ENCODE peak calls at places on chromosomes 2 and 18, in five cellular contexts. One of them, this sample, is unnamed.

GRCh38 chr2:55089716-55090115 is 39.5 kb upstream of the RTN4 start:
- DNase-seq in caudate nucleus: no peak
- DNase-seq in PC-3: no peak
- DNase-seq in psoas muscle: no peak
- DNase-seq in testis: no peak
- DNase-seq in this sample: no peak

GRCh38 chr2:105723431-105723830 is 21.3 kb upstream of the NCK2 start:
- DNase-seq in caudate nucleus: no peak
- DNase-seq in PC-3: no peak
- DNase-seq in psoas muscle: no peak
- DNase-seq in testis: no peak
- DNase-seq in this sample: no peak

GRCh38 chr2:154557906-154558305 is 140.6 kb upstream of the KCNJ3 start:
- DNase-seq in caudate nucleus: no peak
- DNase-seq in PC-3: no peak
- DNase-seq in psoas muscle: no peak
- DNase-seq in testis: no peak
- DNase-seq in this sample: no peak

GRCh38 chr2:30273574-30273929 is 42.2 kb downstream of the LBH start:
- DNase-seq in caudate nucleus: no peak
- DNase-seq in PC-3: peak; percentile 79
- DNase-seq in psoas muscle: no peak
- DNase-seq in testis: no peak
- DNase-seq in this sample: no peak

GRCh38 chr2:147789720-147790119 is 55.1 kb upstream of the ACVR2A start:
- DNase-seq in caudate nucleus: no peak
- DNase-seq in PC-3: peak; percentile 70
- DNase-seq in psoas muscle: no peak
- DNase-seq in testis: no peak
- DNase-seq in this sample: no peak

GRCh38 chr2:239268549-239268948 is 132.3 kb downstream of the HDAC4 start:
- DNase-seq in caudate nucleus: no peak
- DNase-seq in PC-3: no peak
- DNase-seq in psoas muscle: no peak
- DNase-seq in testis: peak; percentile 1
- DNase-seq in this sample: no peak

GRCh38 chr2:239506101-239506808 is 105.4 kb upstream of the HDAC4 start:
- DNase-seq in caudate nucleus: no peak
- DNase-seq in PC-3: no peak
- DNase-seq in psoas muscle: peak; percentile 56
- DNase-seq in testis: no peak
- DNase-seq in this sample: no peak

GRCh38 chr18:60044290-60045006 is 144.7 kb downstream of the PMAIP1 start:
- DNase-seq in caudate nucleus: no peak
- DNase-seq in PC-3: peak; percentile 90
- DNase-seq in psoas muscle: no peak
- DNase-seq in testis: no peak
- DNase-seq in this sample: no peak

GRCh38 chr2:69493268-69493667 is 56.0 kb upstream of the NFU1 start:
- DNase-seq in caudate nucleus: peak; percentile 41
- DNase-seq in PC-3: no peak
- DNase-seq in psoas muscle: no peak
- DNase-seq in testis: peak; percentile 20
- DNase-seq in this sample: no peak

GRCh38 chr2:69490486-69490885 is 53.3 kb upstream of the NFU1 start:
- DNase-seq in caudate nucleus: no peak
- DNase-seq in PC-3: no peak
- DNase-seq in psoas muscle: no peak
- DNase-seq in testis: no peak
- DNase-seq in this sample: no peak

GRCh38 chr2:69494126-69494525 is 56.9 kb upstream of the NFU1 start:
- DNase-seq in caudate nucleus: no peak
- DNase-seq in PC-3: peak; percentile 27
- DNase-seq in psoas muscle: no peak
- DNase-seq in testis: no peak
- DNase-seq in this sample: no peak

GRCh38 chr2:69491864-69492263 is 54.6 kb upstream of the NFU1 start:
- DNase-seq in caudate nucleus: no peak
- DNase-seq in PC-3: no peak
- DNase-seq in psoas muscle: no peak
- DNase-seq in testis: no peak
- DNase-seq in this sample: no peak

DNA sequence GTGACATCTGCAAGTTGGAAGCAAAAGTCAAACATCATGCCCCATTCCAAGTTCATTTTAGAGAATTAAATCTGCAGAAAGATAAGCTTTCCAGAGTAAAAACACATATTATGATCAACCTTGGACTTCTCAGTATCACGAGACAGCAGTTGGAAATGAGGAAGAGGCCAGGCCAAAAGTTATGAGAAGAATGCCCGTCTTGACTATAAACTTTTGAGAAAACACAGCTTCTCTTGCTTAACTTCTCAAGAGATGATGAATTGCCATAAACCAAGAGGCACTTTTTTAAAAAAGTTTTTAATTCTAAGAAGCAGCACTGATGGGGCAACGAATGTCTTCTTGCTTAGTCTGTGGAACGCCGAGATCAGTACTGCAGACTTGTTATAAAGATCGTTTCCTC is 52.6 kb upstream of the NFU1 start:
- DNase-seq in caudate nucleus: no peak
- DNase-seq in PC-3: no peak
- DNase-seq in psoas muscle: no peak
- DNase-seq in testis: no peak
- DNase-seq in this sample: no peak
- H3K27ac ChIP-seq in caudate nucleus: no peak overlapping the region
- H3K27ac ChIP-seq in PC-3: no peak overlapping the region
- H3K27ac ChIP-seq in psoas muscle: no peak overlapping the region
- H3K27ac ChIP-seq in testis: no peak overlapping the region
- H3K27ac ChIP-seq in this sample: no peak overlapping the region

DNA sequence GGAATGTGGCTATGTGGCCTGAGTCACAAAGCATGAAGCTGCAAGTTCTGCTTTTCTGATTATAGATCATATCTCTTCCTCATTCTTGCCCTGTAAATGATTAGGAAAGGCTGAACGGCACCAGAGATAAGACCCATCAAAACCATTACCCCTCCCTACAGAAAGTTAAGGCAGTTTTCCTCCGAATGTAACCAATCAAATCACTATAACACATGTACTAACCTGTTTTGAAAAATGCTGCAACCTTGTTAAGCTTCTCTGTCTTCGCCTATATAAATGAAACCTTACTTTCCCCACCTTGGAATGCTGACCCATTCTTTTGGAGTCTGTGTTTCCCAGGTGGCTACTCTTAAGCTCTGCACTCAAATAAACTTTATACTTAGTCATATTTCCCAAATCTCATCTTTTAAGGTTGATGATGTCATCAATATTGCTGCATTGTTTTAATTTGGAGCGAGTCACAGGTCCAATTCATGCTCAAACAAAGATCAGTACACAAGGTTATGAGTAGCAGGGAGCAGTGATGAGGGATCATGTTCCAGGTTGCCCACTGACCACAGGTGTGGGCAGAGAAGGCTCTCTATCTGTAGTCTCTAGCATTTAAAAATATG is 662.3 kb downstream of the IRS1 start:
- DNase-seq in caudate nucleus: no peak
- DNase-seq in PC-3: peak; percentile 67
- DNase-seq in psoas muscle: no peak
- DNase-seq in testis: no peak
- DNase-seq in this sample: no peak
- H3K27ac ChIP-seq in caudate nucleus: no peak overlapping the region
- H3K27ac ChIP-seq in PC-3: peak overlapping the region; percentile 60
- H3K27ac ChIP-seq in psoas muscle: peak overlapping the region; percentile 67
- H3K27ac ChIP-seq in testis: no peak overlapping the region
- H3K27ac ChIP-seq in this sample: no peak overlapping the region

DNA sequence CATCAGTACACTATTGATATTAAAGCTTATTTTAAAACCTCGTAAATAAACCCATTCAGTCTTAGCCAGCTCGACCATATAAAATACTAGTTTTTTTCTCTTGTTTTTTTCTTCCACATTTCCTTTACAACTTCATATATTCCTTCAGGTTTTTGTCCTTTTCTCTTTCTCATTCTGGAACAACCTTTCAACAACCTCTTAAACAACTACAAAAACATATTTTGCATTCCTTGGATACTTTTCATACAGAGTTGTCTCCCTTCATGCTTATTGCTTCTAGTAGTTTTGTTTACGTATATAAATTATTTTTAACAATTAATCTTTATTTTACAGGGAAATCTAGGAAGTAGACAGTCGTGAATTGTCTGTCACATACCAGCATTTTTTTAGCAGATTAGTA is 41.2 kb downstream of the COMMD1 start:
- DNase-seq in caudate nucleus: no peak
- DNase-seq in PC-3: no peak
- DNase-seq in psoas muscle: no peak
- DNase-seq in testis: no peak
- DNase-seq in this sample: no peak
- H3K27ac ChIP-seq in caudate nucleus: no peak overlapping the region
- H3K27ac ChIP-seq in PC-3: no peak overlapping the region
- H3K27ac ChIP-seq in psoas muscle: no peak overlapping the region
- H3K27ac ChIP-seq in testis: no peak overlapping the region
- H3K27ac ChIP-seq in this sample: no peak overlapping the region

DNA sequence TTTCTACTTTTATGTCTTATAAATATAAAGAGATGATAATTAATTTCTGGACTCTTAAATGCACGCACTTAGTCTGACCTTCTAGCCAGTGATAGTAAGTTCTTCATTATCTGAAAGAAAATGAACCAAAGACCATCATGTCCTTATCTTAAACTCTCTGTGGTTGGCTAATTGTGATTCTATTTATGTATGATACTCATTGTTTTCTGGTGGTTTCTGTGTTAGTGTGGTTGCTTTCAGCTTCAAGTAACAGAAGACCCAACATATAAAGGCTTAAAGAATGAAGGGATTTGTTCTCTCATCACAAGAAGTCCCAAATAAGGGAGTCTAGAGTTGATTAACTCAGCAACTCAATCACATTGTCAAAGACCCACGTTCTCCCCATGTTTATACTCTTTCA is 225.2 kb upstream of the TANK start:
- DNase-seq in caudate nucleus: no peak
- DNase-seq in PC-3: no peak
- DNase-seq in psoas muscle: no peak
- DNase-seq in testis: no peak
- DNase-seq in this sample: no peak
- H3K27ac ChIP-seq in caudate nucleus: peak overlapping the region; percentile 46
- H3K27ac ChIP-seq in PC-3: no peak overlapping the region
- H3K27ac ChIP-seq in psoas muscle: no peak overlapping the region
- H3K27ac ChIP-seq in testis: no peak overlapping the region
- H3K27ac ChIP-seq in this sample: no peak overlapping the region

GRCh38 chr2:158926478-158926948 is 41.9 kb upstream of the TANC1 start:
- DNase-seq in caudate nucleus: no peak
- DNase-seq in PC-3: peak; percentile 79
- DNase-seq in psoas muscle: no peak
- DNase-seq in testis: no peak
- DNase-seq in this sample: no peak

GRCh38 chr2:158923641-158924040 is 44.8 kb upstream of the TANC1 start:
- DNase-seq in caudate nucleus: no peak
- DNase-seq in PC-3: no peak
- DNase-seq in psoas muscle: no peak
- DNase-seq in testis: no peak
- DNase-seq in this sample: no peak

GRCh38 chr2:158922610-158923009 is 45.8 kb upstream of the TANC1 start:
- DNase-seq in caudate nucleus: no peak
- DNase-seq in PC-3: no peak
- DNase-seq in psoas muscle: no peak
- DNase-seq in testis: no peak
- DNase-seq in this sample: no peak

GRCh38 chr2:158921599-158922408 is 46.6 kb upstream of the TANC1 start:
- DNase-seq in caudate nucleus: no peak
- DNase-seq in PC-3: no peak
- DNase-seq in psoas muscle: no peak
- DNase-seq in testis: no peak
- DNase-seq in this sample: no peak

GRCh38 chr2:158923180-158923594 is 45.3 kb upstream of the TANC1 start:
- DNase-seq in caudate nucleus: no peak
- DNase-seq in PC-3: peak; percentile 73
- DNase-seq in psoas muscle: no peak
- DNase-seq in testis: no peak
- DNase-seq in this sample: no peak
- H3K27ac ChIP-seq in caudate nucleus: no peak overlapping the region
- H3K27ac ChIP-seq in PC-3: peak overlapping the region; percentile 41
- H3K27ac ChIP-seq in psoas muscle: no peak overlapping the region
- H3K27ac ChIP-seq in testis: no peak overlapping the region
- H3K27ac ChIP-seq in this sample: no peak overlapping the region

GRCh38 chr2:106745468-106745867 is 140.5 kb downstream of the ST6GAL2 start:
- DNase-seq in caudate nucleus: no peak
- DNase-seq in PC-3: peak; percentile 45
- DNase-seq in psoas muscle: no peak
- DNase-seq in testis: no peak
- DNase-seq in this sample: no peak
- H3K27ac ChIP-seq in caudate nucleus: no peak overlapping the region
- H3K27ac ChIP-seq in PC-3: no peak overlapping the region
- H3K27ac ChIP-seq in psoas muscle: no peak overlapping the region
- H3K27ac ChIP-seq in testis: no peak overlapping the region
- H3K27ac ChIP-seq in this sample: no peak overlapping the region